ENCODE peak calls at places on chromosomes 5 and 9, in eight cellular contexts. One of them, this sample, is unnamed.

GRCh38 chr9:92385953-92386352 is 18.4 kb downstream of the OGN start:
- DNase-seq in nucleus accumbens: no peak
- DNase-seq in effector memory CD4-positive, alpha-beta T cell: no peak
- DNase-seq in heart right ventricle: no peak
- DNase-seq in PC-3: peak
- DNase-seq in activated T-cell treated with anti-CD3 and anti-CD28 coated beads for 1 hour: no peak
- DNase-seq in H7: no peak
- DNase-seq in T-cell: no peak
- DNase-seq in this sample: no peak

GRCh38 chr9:35341585-35341984 is 148.3 kb upstream of the RUSC2 start:
- DNase-seq in activated T-cell treated with anti-CD3 and anti-CD28 coated beads for 1 hour: no peak
- DNase-seq in H7: peak
- DNase-seq in heart right ventricle: peak
- DNase-seq in nucleus accumbens: peak
- DNase-seq in T-cell: no peak
- DNase-seq in effector memory CD4-positive, alpha-beta T cell: no peak
- DNase-seq in PC-3: no peak
- DNase-seq in this sample: no peak

GRCh38 chr5:54518146-54519082 is 855 bp downstream of the SNX18 start:
- DNase-seq in H7: peak
- DNase-seq in effector memory CD4-positive, alpha-beta T cell: no peak
- DNase-seq in heart right ventricle: peak
- DNase-seq in nucleus accumbens: no peak
- DNase-seq in activated T-cell treated with anti-CD3 and anti-CD28 coated beads for 1 hour: peak
- DNase-seq in PC-3: peak
- DNase-seq in T-cell: peak
- DNase-seq in this sample: no peak

GRCh38 chr5:175790796-175791195 is 80.6 kb upstream of the CPLX2 start:
- DNase-seq in H7: no peak
- DNase-seq in heart right ventricle: no peak
- DNase-seq in PC-3: no peak
- DNase-seq in nucleus accumbens: no peak
- DNase-seq in effector memory CD4-positive, alpha-beta T cell: no peak
- DNase-seq in activated T-cell treated with anti-CD3 and anti-CD28 coated beads for 1 hour: no peak
- DNase-seq in T-cell: no peak
- DNase-seq in this sample: no peak

GRCh38 chr5:14557203-14557725 is 24.3 kb upstream of the OTULINL start:
- DNase-seq in activated T-cell treated with anti-CD3 and anti-CD28 coated beads for 1 hour: no peak
- DNase-seq in PC-3: no peak
- DNase-seq in nucleus accumbens: no peak
- DNase-seq in effector memory CD4-positive, alpha-beta T cell: no peak
- DNase-seq in T-cell: no peak
- DNase-seq in heart right ventricle: no peak
- DNase-seq in H7: no peak
- DNase-seq in this sample: no peak

GRCh38 chr5:179416114-179416730 is 71.0 kb upstream of the ADAMTS2 start:
- DNase-seq in nucleus accumbens: no peak
- DNase-seq in T-cell: no peak
- DNase-seq in activated T-cell treated with anti-CD3 and anti-CD28 coated beads for 1 hour: no peak
- DNase-seq in PC-3: no peak
- DNase-seq in H7: peak
- DNase-seq in heart right ventricle: no peak
- DNase-seq in effector memory CD4-positive, alpha-beta T cell: no peak
- DNase-seq in this sample: no peak

GRCh38 chr5:14190194-14191164 is 47.3 kb downstream of the TRIO start:
- DNase-seq in H7: no peak
- DNase-seq in effector memory CD4-positive, alpha-beta T cell: no peak
- DNase-seq in T-cell: no peak
- DNase-seq in heart right ventricle: no peak
- DNase-seq in nucleus accumbens: no peak
- DNase-seq in activated T-cell treated with anti-CD3 and anti-CD28 coated beads for 1 hour: no peak
- DNase-seq in PC-3: peak
- DNase-seq in this sample: no peak

GRCh38 chr5:75465480-75465879 is 45.9 kb downstream of the CERT1 start:
- DNase-seq in H7: no peak
- DNase-seq in PC-3: no peak
- DNase-seq in heart right ventricle: no peak
- DNase-seq in effector memory CD4-positive, alpha-beta T cell: no peak
- DNase-seq in activated T-cell treated with anti-CD3 and anti-CD28 coated beads for 1 hour: no peak
- DNase-seq in nucleus accumbens: no peak
- DNase-seq in T-cell: no peak
- DNase-seq in this sample: no peak

GRCh38 chr9:101087426-101087825 is 58.9 kb downstream of the PLPPR1 start:
- DNase-seq in H7: no peak
- DNase-seq in activated T-cell treated with anti-CD3 and anti-CD28 coated beads for 1 hour: no peak
- DNase-seq in PC-3: no peak
- DNase-seq in effector memory CD4-positive, alpha-beta T cell: no peak
- DNase-seq in nucleus accumbens: no peak
- DNase-seq in T-cell: no peak
- DNase-seq in heart right ventricle: no peak
- DNase-seq in this sample: no peak

GRCh38 chr9:134025606-134026541 is 593 bp downstream of the BRD3OS start:
- DNase-seq in H7: peak
- DNase-seq in effector memory CD4-positive, alpha-beta T cell: no peak
- DNase-seq in nucleus accumbens: peak
- DNase-seq in activated T-cell treated with anti-CD3 and anti-CD28 coated beads for 1 hour: peak
- DNase-seq in T-cell: peak
- DNase-seq in PC-3: peak
- DNase-seq in heart right ventricle: peak
- DNase-seq in this sample: peak

GRCh38 chr9:113541019-113541900 is 77.7 kb downstream of the RGS3 start:
- DNase-seq in PC-3: peak
- DNase-seq in effector memory CD4-positive, alpha-beta T cell: no peak
- DNase-seq in H7: peak
- DNase-seq in heart right ventricle: no peak
- DNase-seq in T-cell: no peak
- DNase-seq in nucleus accumbens: peak
- DNase-seq in activated T-cell treated with anti-CD3 and anti-CD28 coated beads for 1 hour: no peak
- DNase-seq in this sample: no peak

GRCh38 chr9:105757496-105758251 is 63.3 kb downstream of the TMEM38B start:
- DNase-seq in PC-3: no peak
- DNase-seq in activated T-cell treated with anti-CD3 and anti-CD28 coated beads for 1 hour: no peak
- DNase-seq in T-cell: no peak
- DNase-seq in effector memory CD4-positive, alpha-beta T cell: no peak
- DNase-seq in nucleus accumbens: no peak
- DNase-seq in H7: no peak
- DNase-seq in heart right ventricle: no peak
- DNase-seq in this sample: no peak

GRCh38 chr5:135243194-135244191 is 155.5 kb downstream of the MACROH2A1 start:
- DNase-seq in T-cell: no peak
- DNase-seq in H7: no peak
- DNase-seq in nucleus accumbens: no peak
- DNase-seq in activated T-cell treated with anti-CD3 and anti-CD28 coated beads for 1 hour: no peak
- DNase-seq in heart right ventricle: peak
- DNase-seq in effector memory CD4-positive, alpha-beta T cell: no peak
- DNase-seq in PC-3: no peak
- DNase-seq in this sample: no peak